ENCODE peak calls at places on chromosomes 1 and 21, in seven cellular contexts. B is upper lobe of left lung, X is esophagus muscularis mucosa, J is transverse colon, R is SK-N-SH, Q is spleen, T is breast epithelium. M is an unnamed sample.

GRCh38 chr1:98371767-98372166 is 289.8 kb upstream of the SNX7 start:
- DNase-seq in B (no peak), X (no peak), J (no peak), R (no peak), Q (no peak), T (no peak), M (no peak)

GRCh38 chr1:18012686-18013085 is 94.9 kb upstream of the IGSF21 start:
- DNase-seq in B (no peak), X (no peak), J (no peak), R (no peak), Q (no peak), T (no peak), M (no peak)

GRCh38 chr1:25550683-25551310 is 7.4 kb downstream of the LDLRAP1 start:
- DNase-seq in B (no peak), X (no peak), J (no peak), R (no peak), Q (no peak), T (no peak), M (no peak)

GRCh38 chr21:14877581-14878228 is 187.1 kb downstream of the NRIP1 start:
- DNase-seq in B (no peak), X (no peak), J (no peak), R (no peak), Q (no peak), T (no peak), M (no peak)

GRCh38 chr1:44817771-44818495 is 9.6 kb downstream of the BTBD19 start:
- DNase-seq in B (no peak), X (no peak), J (no peak), R (no peak), Q (peak; percentile 40), T (no peak), M (no peak)

GRCh38 chr1:230109871-230110667 is 43.0 kb downstream of the GALNT2 start:
- DNase-seq in B (peak; percentile 34), X (no peak), J (peak; percentile 74), R (peak; percentile 60), Q (peak; percentile 85), T (no peak), M (no peak)

GRCh38 chr1:153544453-153545066 is 1.0 kb downstream of the S100A4 start:
- DNase-seq in B (no peak), X (no peak), J (no peak), R (peak; percentile 13), Q (no peak), T (no peak), M (no peak)

GRCh38 chr1:187252923-187253322 is 424.2 kb downstream of the PLA2G4A start:
- DNase-seq in B (no peak), X (no peak), J (no peak), R (no peak), Q (no peak), T (no peak), M (no peak)

GRCh38 chr1:56532359-56532696 is 47.0 kb downstream of the PLPP3 start:
- DNase-seq in B (no peak), X (no peak), J (no peak), R (no peak), Q (no peak), T (no peak), M (no peak)

GRCh38 chr1:7490576-7490975 is 280.5 kb upstream of the VAMP3 start:
- DNase-seq in B (no peak), X (no peak), J (no peak), R (no peak), Q (no peak), T (no peak), M (no peak)

GRCh38 chr1:3640113-3640932 is 9.6 kb downstream of the WRAP73 start:
- DNase-seq in B (peak; percentile 64), X (no peak), J (no peak), R (no peak), Q (peak; percentile 54), T (no peak), M (no peak)

GRCh38 chr1:90198616-90199015 is 203.7 kb downstream of the ZNF326 start:
- DNase-seq in B (no peak), X (no peak), J (no peak), R (no peak), Q (no peak), T (no peak), M (no peak)

GRCh38 chr1:230849451-230850194 is 18.7 kb downstream of the C1orf198 start:
- DNase-seq in B (no peak), X (no peak), J (no peak), R (no peak), Q (no peak), T (peak; percentile 62), M (peak; percentile 68)

GRCh38 chr1:204476563-204476962 is 18.0 kb downstream of the PIK3C2B start:
- DNase-seq in B (no peak), X (no peak), J (no peak), R (no peak), Q (no peak), T (no peak), M (no peak)
- H3K4me1 ChIP-seq in B (peaks cover 61% of the 10 kb centered on the region), X (peaks cover 63% of the 10 kb centered on the region), J (peaks cover 70% of the 10 kb centered on the region), R (peaks cover 19% of the 10 kb centered on the region), Q (peaks cover 75% of the 10 kb centered on the region), T (peaks cover 22% of the 10 kb centered on the region), M (peaks cover 10% of the 10 kb centered on the region)

DNA sequence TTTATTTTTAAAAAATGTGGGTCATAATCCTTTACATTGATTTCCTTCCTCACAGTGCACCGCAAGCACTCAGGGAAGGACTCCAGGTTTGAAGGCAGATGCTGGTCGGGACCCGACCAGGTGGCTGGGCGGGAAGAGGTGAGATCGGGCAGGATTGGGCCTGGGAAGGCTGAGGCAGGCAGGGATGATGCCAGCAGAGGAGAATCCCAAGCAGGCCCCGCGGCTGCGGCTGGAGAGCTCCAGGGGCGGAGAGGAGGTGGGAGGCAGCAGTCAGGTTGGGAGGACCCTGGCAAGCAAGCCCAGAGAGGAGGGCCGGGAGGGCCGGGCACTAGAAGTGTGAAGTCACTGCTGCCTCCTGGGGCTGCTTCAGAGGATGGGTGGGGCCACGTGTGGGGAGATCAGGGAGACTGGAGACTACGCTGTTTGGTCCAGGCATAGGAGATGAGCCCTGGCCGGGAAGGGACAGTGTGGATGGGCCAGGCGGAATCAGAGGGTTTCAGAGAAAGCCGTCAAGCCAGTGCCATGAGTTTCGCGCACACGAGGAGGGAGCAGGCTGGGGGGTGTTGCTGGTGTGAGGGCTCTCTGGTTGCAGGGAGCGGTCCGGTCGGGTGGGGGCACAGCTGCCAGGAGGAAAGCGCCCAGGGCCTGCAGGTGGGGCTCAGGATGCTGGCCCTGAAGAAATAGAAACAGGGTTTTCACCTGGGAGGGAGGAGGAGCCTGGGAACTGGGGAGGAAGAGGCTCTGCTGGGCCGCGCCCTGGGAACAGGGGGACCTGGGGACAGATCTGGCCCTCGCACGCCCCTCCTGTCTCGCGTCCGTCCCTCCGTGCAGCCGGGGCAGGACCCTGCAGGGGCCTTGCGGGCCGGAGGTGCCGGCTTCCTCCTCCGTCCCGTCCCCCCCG is 890 bp upstream of the COL18A1 start:
- DNase-seq in B (peak; percentile 83), X (peak; percentile 94), J (peak; percentile 25), R (no peak), Q (peak; percentile 77), T (no peak), M (no peak)
- H3K4me3 ChIP-seq in B (peak overlapping the region; percentile 78), X (peak overlapping the region; percentile 81), J (peak overlapping the region; percentile 37), R (peak overlapping the region; percentile 54), Q (peak overlapping the region; percentile 31), T (peak overlapping the region; percentile 71), M (peak overlapping the region; percentile 44)

GRCh38 chr1:180160362-180160761 is 5.7 kb downstream of the QSOX1 start:
- DNase-seq in B (no peak), X (no peak), J (no peak), R (no peak), Q (no peak), T (no peak), M (no peak)
- TF ChIP-seq POLR2AphosphoS5 in B (no peak), X (no peak), J (no peak), R (no peak), Q (no peak), T (no peak), M (no peak)

GRCh38 chr1:1183833-1184775 is 10.4 kb downstream of the TTLL10 start:
- DNase-seq in B (peak; percentile 47), X (no peak), J (peak; percentile 6), R (peak; percentile 17), Q (no peak), T (no peak), M (no peak)
- H3K4me1 ChIP-seq in B (peaks cover 10% of the 10 kb centered on the region), X (peaks cover 4% of the 10 kb centered on the region), J (no peaks in the 10 kb centered on the region), R (no peaks in the 10 kb centered on the region), Q (peaks cover 23% of the 10 kb centered on the region), T (no peaks in the 10 kb centered on the region), M (no peaks in the 10 kb centered on the region)